ENCODE peak calls at places on chromosomes 3 and 15, in six cellular contexts. V is K562, A is GM12892, U is H1, T is GM12878, W is HepG2. I is an unnamed sample.

GRCh38 chr3:103437850-103438249 is 1003.0 kb downstream of the ZPLD1 start:
- DNase-seq in A (no peak), U (no peak), T (no peak), V (no peak), W (peak), I (no peak)

GRCh38 chr15:75091814-75092213 is 68.4 kb downstream of the PPCDC start:
- DNase-seq in A (no peak), W (no peak), T (peak), U (no peak), V (no peak), I (no peak)

GRCh38 chr3:160981217-160981938 is 123.8 kb downstream of the B3GALNT1 start:
- DNase-seq in W (no peak), V (no peak), A (no peak), T (peak), U (no peak), I (no peak)

GRCh38 chr15:40190591-40190990 is 29.7 kb downstream of the BUB1B start:
- DNase-seq in A (no peak), U (no peak), W (no peak), V (no peak), T (no peak), I (no peak)

GRCh38 chr3:95514260-95514659 is 1300.1 kb upstream of the EPHA6 start:
- DNase-seq in A (no peak), U (no peak), T (no peak), W (no peak), V (no peak), I (no peak)

GRCh38 chr15:55627730-55628368 is 39.7 kb upstream of the PYGO1 start:
- DNase-seq in T (no peak), U (no peak), V (no peak), W (peak), A (no peak), I (no peak)

GRCh38 chr3:134212898-134213665 is 37.6 kb downstream of the RYK start:
- DNase-seq in W (peak), V (peak), T (peak), U (peak), A (peak), I (peak)

GRCh38 chr15:70509282-70510272 is 253.8 kb downstream of the UACA start:
- DNase-seq in T (no peak), W (no peak), A (no peak), V (no peak), U (no peak), I (no peak)

GRCh38 chr3:57031622-57032541 is 28.6 kb upstream of the SPATA12 start:
- DNase-seq in U (no peak), W (no peak), T (no peak), A (no peak), V (no peak), I (no peak)

GRCh38 chr15:66234798-66235197 is 18.8 kb downstream of the MEGF11 start:
- DNase-seq in U (no peak), A (no peak), W (no peak), V (no peak), T (no peak), I (no peak)

GRCh38 chr3:20185364-20185732 is 658 bp downstream of the SGO1 start:
- DNase-seq in U (peak), W (no peak), V (no peak), A (no peak), T (no peak), I (no peak)

GRCh38 chr3:28286595-28286994 is 45.2 kb downstream of the CMC1 start:
- DNase-seq in V (peak), T (peak), U (no peak), W (peak), A (no peak), I (no peak)

GRCh38 chr15:97598353-97598798 is 362.1 kb upstream of the ARRDC4 start:
- DNase-seq in T (no peak), U (no peak), W (no peak), V (no peak), A (no peak), I (no peak)

GRCh38 chr3:4939276-4939675 is 40.0 kb upstream of the BHLHE40 start:
- DNase-seq in W (no peak), V (no peak), T (no peak), A (no peak), U (no peak), I (no peak)

GRCh38 chr3:12751548-12751947 is 7.5 kb downstream of the TMEM40 start:
- DNase-seq in W (peak), V (no peak), T (no peak), U (no peak), A (no peak), I (no peak)

GRCh38 chr15:85094685-85095084 is 113.0 kb downstream of the PDE8A start:
- DNase-seq in V (no peak), T (no peak), A (no peak), W (no peak), U (no peak), I (no peak)

GRCh38 chr3:177437513-177438337 is 240.4 kb upstream of the TBL1XR1 start:
- DNase-seq in U (no peak), A (no peak), T (no peak), V (no peak), W (no peak), I (no peak)

GRCh38 chr3:193554790-193555189 is at the start of gene ATP13A4:
- DNase-seq in T (no peak), A (no peak), V (no peak), U (peak), W (no peak), I (no peak)

GRCh38 chr3:29465836-29466235 is 185.0 kb downstream of the RBMS3 start:
- DNase-seq in T (no peak), A (no peak), W (no peak), U (no peak), V (no peak), I (no peak)

GRCh38 chr3:121482651-121483050 is 63.1 kb downstream of the POLQ start:
- DNase-seq in T (no peak), W (no peak), V (no peak), A (no peak), U (no peak), I (no peak)

GRCh38 chr3:62992520-62992919 is 117.3 kb upstream of the CADPS start:
- DNase-seq in U (no peak), W (no peak), A (no peak), V (no peak), T (no peak), I (no peak)

GRCh38 chr3:193593666-193594025 is 638 bp downstream of the OPA1 start:
- DNase-seq in A (peak), V (peak), W (peak), T (no peak), U (no peak), I (no peak)

GRCh38 chr3:188914556-188914955 is 257.2 kb upstream of the TPRG1 start:
- DNase-seq in W (no peak), A (no peak), V (no peak), T (no peak), U (no peak), I (no peak)

GRCh38 chr15:83695246-83695645 is 41.3 kb downstream of the ADAMTSL3 start:
- DNase-seq in A (no peak), T (no peak), U (no peak), W (no peak), V (no peak), I (no peak)

GRCh38 chr15:52529289-52529929 is 729 bp upstream of the MYO5A start:
- DNase-seq in V (no peak), U (peak), T (no peak), W (no peak), A (no peak), I (no peak)

GRCh38 chr3:172868565-172869172 is 118.1 kb downstream of the ECT2 start:
- DNase-seq in U (no peak), A (no peak), W (no peak), T (no peak), V (no peak), I (no peak)

DNA sequence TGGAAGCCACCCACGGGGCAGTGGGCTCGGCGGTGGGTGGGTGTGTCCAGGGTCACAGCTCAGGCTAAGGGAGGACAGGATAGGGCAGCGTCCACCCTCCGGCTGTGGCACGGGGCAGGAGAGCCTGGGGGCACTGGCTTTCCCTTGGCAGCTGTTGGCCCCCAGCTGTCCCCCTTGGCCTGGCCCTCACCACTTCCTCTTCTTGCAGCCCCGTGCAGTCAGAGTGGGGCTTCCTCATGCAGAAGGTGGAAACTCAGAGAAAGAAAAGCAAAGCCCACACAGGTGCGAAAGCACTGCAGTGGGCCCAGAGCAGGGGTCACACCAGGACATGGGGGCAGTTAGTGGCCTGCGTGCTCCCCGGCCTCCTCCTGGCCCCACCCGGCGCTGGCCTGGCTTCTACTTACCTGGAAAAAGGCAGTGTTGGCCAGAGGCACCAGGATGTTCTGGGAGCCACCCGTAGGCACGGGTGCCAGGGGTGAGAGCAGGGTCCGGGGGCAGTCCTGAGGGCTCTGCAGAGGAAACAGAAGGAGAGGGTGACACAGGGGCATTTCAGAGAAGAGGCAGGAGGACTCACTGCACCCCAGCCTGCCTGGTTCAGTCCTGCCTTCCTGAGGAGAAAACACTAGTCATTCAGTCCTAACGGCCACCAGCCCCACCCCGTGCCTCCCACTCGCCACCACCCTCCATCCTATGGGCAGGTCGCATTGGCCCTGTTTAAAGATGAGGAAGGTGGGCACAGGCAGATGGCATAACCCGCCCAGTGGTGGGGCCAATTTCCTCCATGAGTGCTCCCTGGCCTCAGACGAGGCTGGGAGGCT is 28.3 kb downstream of the PLXND1 start:
- DNase-seq in T (no peak), A (peak), U (no peak), W (no peak), V (no peak), I (peak)
- TF ChIP-seq TAF1 in T (no peak), A (no peak), U (no peak), W (no peak), V (no peak), I (no peak)

GRCh38 chr15:90648137-90649070 is 68.7 kb upstream of the BLM start:
- DNase-seq in A (peak), V (peak), W (peak), U (peak), T (no peak), I (no peak)

GRCh38 chr15:90650956-90651689 is 66.0 kb upstream of the BLM start:
- DNase-seq in A (no peak), W (no peak), T (no peak), V (no peak), U (no peak), I (no peak)

GRCh38 chr15:90647326-90647725 is 69.8 kb upstream of the BLM start:
- DNase-seq in U (no peak), T (no peak), V (peak), W (no peak), A (no peak), I (no peak)

GRCh38 chr15:90646662-90647305 is 70.4 kb upstream of the BLM start:
- DNase-seq in W (no peak), U (no peak), V (peak), T (no peak), A (no peak), I (no peak)

GRCh38 chr15:90650117-90650955 is 66.8 kb upstream of the BLM start:
- DNase-seq in A (no peak), V (no peak), T (no peak), U (no peak), W (no peak), I (no peak)
- TF ChIP-seq POLR2A in A (no peak), V (peak), T (no peak), U (no peak), W (no peak), I (no peak)

GRCh38 chr15:60859996-60860494 is 369.1 kb downstream of the RORA start:
- DNase-seq in U (no peak), T (no peak), A (no peak), W (no peak), V (no peak), I (no peak)
- TF ChIP-seq TAF1 in U (no peak), T (no peak), A (no peak), W (no peak), V (no peak), I (no peak)

DNA sequence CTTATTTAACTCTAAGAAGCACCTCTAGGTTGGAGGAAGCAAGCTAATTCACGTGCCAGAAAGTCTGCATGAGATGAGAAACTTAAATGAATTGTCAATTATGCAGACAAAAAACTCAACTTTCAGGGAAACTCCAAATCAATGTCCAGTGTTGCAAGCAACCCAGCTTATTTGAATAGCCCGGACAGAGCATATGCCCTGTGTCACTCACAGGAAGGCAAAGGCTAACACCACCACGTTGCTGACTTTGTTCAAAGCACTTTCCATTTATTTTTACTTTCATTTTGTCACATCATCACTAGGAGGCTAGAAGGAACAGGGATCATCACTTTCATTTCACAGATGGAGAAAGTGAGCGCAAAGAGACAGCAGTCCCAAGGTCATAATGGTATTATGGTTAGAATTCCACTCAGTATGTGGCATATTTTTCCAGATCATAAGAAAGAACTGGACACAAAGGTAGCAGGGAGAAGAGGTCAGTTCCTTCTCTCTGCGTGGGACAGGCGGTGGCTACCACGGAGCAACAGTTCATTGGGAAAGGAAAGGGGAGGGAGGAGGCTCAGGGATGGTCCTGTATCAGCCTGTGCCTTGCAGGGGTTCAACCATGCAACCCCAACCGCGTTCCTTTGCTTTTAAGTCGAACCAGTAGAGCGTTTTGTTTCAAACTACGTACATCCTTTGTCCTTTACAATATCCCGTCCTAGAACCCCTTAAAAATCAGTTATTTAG is 1.2 kb downstream of the HEG1 start:
- DNase-seq in A (no peak), W (peak), V (no peak), T (peak), U (no peak), I (peak)
- TF ChIP-seq POLR2A in A (no peak), W (peak), V (no peak), T (no peak), U (no peak), I (peak)

GRCh38 chr3:183339461-183340086 is 86.5 kb downstream of the B3GNT5 start:
- DNase-seq in A (no peak), W (no peak), V (no peak), T (no peak), U (no peak), I (no peak)
- TF ChIP-seq TAF1 in A (no peak), W (no peak), V (no peak), T (no peak), U (no peak), I (no peak)

DNA sequence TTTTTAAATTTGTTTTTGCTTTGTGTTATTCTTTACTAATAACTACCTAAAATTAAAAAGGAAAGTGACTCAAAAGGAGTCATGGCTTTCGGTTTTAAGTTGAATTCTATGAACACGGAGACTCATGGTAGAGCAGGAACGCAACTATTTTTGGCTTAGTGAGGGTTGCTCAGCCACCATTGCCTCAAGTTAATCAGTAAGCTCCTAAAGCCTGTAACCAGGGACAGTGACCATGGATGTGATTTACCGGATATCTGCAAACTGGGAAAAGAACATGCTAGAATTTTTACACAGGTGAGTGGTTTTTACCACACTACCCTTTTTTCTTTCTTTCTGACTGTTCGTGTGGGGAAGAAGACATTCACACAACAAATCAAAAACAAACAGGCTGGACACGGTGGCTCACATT is 11.8 kb downstream of the SLC12A8 start:
- DNase-seq in A (no peak), U (no peak), T (peak), V (no peak), W (peak), I (no peak)
- TF ChIP-seq POLR2A in A (peak), U (no peak), T (peak), V (no peak), W (no peak), I (no peak)

I was measured in GM12891.